ENCODE peak calls at places on chromosomes 4 and X, in six cellular contexts. P, A, N, Z, J and H are unnamed samples.

GRCh38 chrX:44972132-44972531 is 99.1 kb downstream of the KDM6A start:
- DNase-seq in P (no peak), A (no peak), N (no peak), Z (no peak), J (no peak), H (no peak)

GRCh38 chrX:25015486-25016360 is at the start of gene ARX:
- DNase-seq in P (peak), A (peak), N (peak), Z (no peak), J (no peak), H (no peak)

GRCh38 chr4:47195706-47196105 is 164.3 kb downstream of the GABRB1 start:
- DNase-seq in P (no peak), A (no peak), N (no peak), Z (no peak), J (no peak), H (no peak)

GRCh38 chrX:41001327-41001726 is 83.9 kb upstream of the USP9X start:
- DNase-seq in P (no peak), A (no peak), N (no peak), Z (no peak), J (no peak), H (no peak)

GRCh38 chrX:40105791-40106676 is 8.3 kb upstream of the BCOR start:
- DNase-seq in P (no peak), A (peak), N (peak), Z (peak), J (no peak), H (peak)

GRCh38 chr4:98671131-98671530 is 12.7 kb upstream of the TSPAN5 start:
- DNase-seq in P (no peak), A (no peak), N (no peak), Z (no peak), J (no peak), H (no peak)

GRCh38 chr4:26034849-26035248 is 120.8 kb downstream of the SMIM20 start:
- DNase-seq in P (no peak), A (no peak), N (no peak), Z (no peak), J (no peak), H (no peak)

GRCh38 chr4:15239866-15240265 is 188.0 kb upstream of the C1QTNF7 start:
- DNase-seq in P (peak), A (no peak), N (no peak), Z (no peak), J (no peak), H (no peak)

GRCh38 chrX:22109442-22109841 is 77.3 kb downstream of the PHEX start:
- DNase-seq in P (peak), A (no peak), N (no peak), Z (no peak), J (no peak), H (no peak)

GRCh38 chr4:91288702-91289311 is 1015.0 kb upstream of the GRID2 start:
- DNase-seq in P (no peak), A (no peak), N (no peak), Z (no peak), J (no peak), H (no peak)

GRCh38 chr4:100981447-100982204 is 365.7 kb downstream of the PPP3CA start:
- DNase-seq in P (peak), A (no peak), N (no peak), Z (no peak), J (peak), H (no peak)

GRCh38 chrX:72316408-72317079 is 10.8 kb upstream of the CITED1 start:
- DNase-seq in P (no peak), A (no peak), N (no peak), Z (no peak), J (no peak), H (no peak)

GRCh38 chr4:124118061-124118460 is 594.5 kb downstream of the ANKRD50 start:
- DNase-seq in P (no peak), A (no peak), N (no peak), Z (no peak), J (no peak), H (no peak)

GRCh38 chr4:40058121-40058520 is 1.5 kb downstream of the N4BP2 start:
- DNase-seq in P (no peak), A (no peak), N (no peak), Z (no peak), J (no peak), H (no peak)

GRCh38 chrX:4263005-4263404 is 549.6 kb upstream of the PRKX start:
- DNase-seq in P (no peak), A (no peak), N (no peak), Z (no peak), J (peak), H (no peak)